ENCODE peak calls at places on chromosome X, in six cellular contexts. V, T, B, D, N and I are unnamed samples.

GRCh38 chrX:72253686-72254085 is 14.9 kb upstream of the ERCC6L start:
- DNase-seq in B (no peak), V (no peak), T (no peak), N (no peak), D (no peak), I (no peak)

GRCh38 chrX:122552291-122552800 is 631.7 kb upstream of the GRIA3 start:
- DNase-seq in D (no peak), N (peak), B (no peak), T (no peak), V (no peak), I (no peak)

GRCh38 chrX:12702509-12703091 is 88.6 kb upstream of the PRPS2 start:
- DNase-seq in V (no peak), B (no peak), T (no peak), N (peak), D (no peak), I (no peak)

GRCh38 chrX:118847676-118848075 is 24.1 kb downstream of the ZCCHC12 start:
- DNase-seq in V (no peak), B (no peak), D (no peak), N (peak), T (no peak), I (no peak)

GRCh38 chrX:68049466-68049865 is 383.8 kb downstream of the OPHN1 start:
- DNase-seq in B (no peak), N (no peak), V (no peak), D (no peak), T (no peak), I (no peak)

GRCh38 chrX:55489315-55490009 is at the start of gene USP51:
- DNase-seq in B (peak), T (peak), D (peak), V (no peak), N (no peak), I (no peak)

GRCh38 chrX:140697618-140698017 is 11.9 kb upstream of the LINC00632 start:
- DNase-seq in V (no peak), D (no peak), T (no peak), B (no peak), N (no peak), I (no peak)

GRCh38 chrX:103362504-103362903 is 6.2 kb downstream of the TCEAL9 start:
- DNase-seq in T (no peak), N (peak), D (no peak), B (no peak), V (no peak), I (no peak)

GRCh38 chrX:121854614-121854911 is 807.2 kb downstream of the GLUD2 start:
- DNase-seq in N (no peak), B (no peak), T (no peak), V (no peak), D (no peak), I (no peak)

GRCh38 chrX:5876984-5877655 is 351.5 kb downstream of the NLGN4X start:
- DNase-seq in V (no peak), N (peak), T (peak), B (no peak), D (no peak), I (no peak)

GRCh38 chrX:154022716-154023115 is 3.0 kb upstream of the IRAK1 start:
- DNase-seq in D (no peak), V (no peak), B (no peak), N (no peak), T (no peak), I (no peak)

GRCh38 chrX:41025926-41026325 is 59.3 kb upstream of the USP9X start:
- DNase-seq in T (no peak), V (no peak), N (no peak), B (no peak), D (no peak), I (peak)

GRCh38 chrX:105744946-105745345 is 77.4 kb upstream of the NRK start:
- DNase-seq in T (no peak), D (no peak), B (no peak), N (no peak), V (no peak), I (no peak)

DNA sequence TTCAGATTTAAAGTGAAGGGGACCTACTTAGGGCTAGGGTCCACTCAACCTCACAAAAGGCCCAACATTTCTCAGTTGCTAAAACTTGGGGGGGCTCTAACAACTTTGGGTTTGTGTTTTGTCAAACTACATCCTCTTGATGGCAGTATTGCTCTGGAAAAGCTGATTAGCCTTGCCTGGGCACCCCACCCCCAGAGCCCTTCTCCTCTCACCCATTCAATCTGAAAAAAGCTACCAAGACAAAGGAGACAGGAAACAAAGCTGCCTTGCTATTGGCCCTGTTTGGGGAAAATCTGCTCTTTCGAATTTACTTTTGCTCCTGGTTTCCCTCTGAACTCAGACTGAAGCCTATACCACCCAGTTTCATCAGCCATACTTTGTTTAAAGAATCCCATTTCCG is 195.2 kb upstream of the STK26 start:
- DNase-seq in T (no peak), V (no peak), B (no peak), N (peak), D (no peak), I (no peak)
- TF ChIP-seq CTCF in T (no peak), V (peak), B (no peak), N (peak), D (no peak), I (no peak)

GRCh38 chrX:155086961-155087735 is 15.8 kb downstream of the BRCC3 start:
- DNase-seq in V (no peak), N (no peak), D (no peak), B (no peak), T (no peak), I (no peak)

DNA sequence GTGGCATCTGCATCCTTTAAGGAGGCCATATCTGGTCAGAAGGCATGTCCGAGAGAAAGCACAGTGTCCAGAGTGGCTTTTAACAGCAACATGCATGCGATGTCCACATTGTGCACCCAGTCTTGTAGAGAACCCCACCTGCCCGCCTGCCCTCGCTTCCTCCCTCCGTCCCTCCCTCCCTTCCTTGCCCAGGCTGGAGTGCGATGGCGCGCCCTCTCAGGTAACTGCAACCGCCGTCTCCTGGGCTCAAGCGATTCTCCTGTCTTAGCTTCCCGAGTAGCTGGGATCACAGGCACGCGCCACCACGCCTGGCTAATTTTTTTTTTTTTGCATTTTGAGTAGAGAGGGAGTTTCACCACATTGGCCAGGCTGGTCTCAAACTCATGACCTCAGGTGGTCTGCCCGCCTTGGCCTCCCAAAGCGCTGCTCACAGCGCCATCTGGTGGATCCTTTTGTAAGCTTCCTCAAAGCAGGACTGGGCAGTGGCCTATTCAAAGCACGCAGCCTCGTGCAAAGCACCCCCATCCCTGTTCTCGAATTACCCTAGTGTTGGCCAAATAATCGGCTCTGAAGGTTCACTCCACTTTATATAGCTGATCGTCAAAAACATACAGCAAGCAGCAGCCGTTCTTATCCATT is 15.0 kb downstream of the BRCC3 start:
- DNase-seq in V (no peak), N (peak), D (no peak), B (no peak), T (peak), I (no peak)
- TF ChIP-seq CTCF in V (peak), N (peak), D (peak), B (peak), T (peak), I (peak)

DNA sequence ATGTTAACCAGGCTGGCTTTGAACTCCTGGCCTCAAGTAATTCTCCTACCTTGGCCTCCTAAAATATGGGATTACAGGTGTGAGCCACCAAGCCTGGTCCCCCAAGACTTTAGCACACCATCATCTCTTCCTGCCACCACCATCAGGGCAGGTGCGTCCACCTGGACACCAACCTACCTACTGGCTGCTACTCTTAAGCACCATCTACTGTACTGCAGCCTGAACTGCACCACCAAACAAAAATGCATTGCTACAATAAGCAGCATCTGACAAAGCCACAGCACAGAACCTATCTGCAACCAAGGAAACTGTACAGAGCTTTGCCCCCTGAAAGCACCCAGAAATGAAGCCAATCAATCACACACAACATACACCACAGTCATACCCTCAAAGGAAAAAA is 139.7 kb downstream of the EFHC2 start:
- DNase-seq in N (peak), D (no peak), T (no peak), V (no peak), B (no peak), I (no peak)
- TF ChIP-seq CTCF in N (peak), D (no peak), T (no peak), V (no peak), B (no peak), I (no peak)

GRCh38 chrX:39935414-39936064 is 162.2 kb downstream of the BCOR start:
- DNase-seq in T (no peak), D (no peak), B (no peak), N (no peak), V (no peak), I (no peak)
- TF ChIP-seq CTCF in T (no peak), D (no peak), B (no peak), N (no peak), V (no peak), I (peak)

GRCh38 chrX:126770179-126770578 is 49.4 kb upstream of the PRR32 start:
- DNase-seq in N (peak), D (no peak), T (no peak), V (no peak), B (no peak), I (no peak)
- TF ChIP-seq CTCF in N (peak), D (peak), T (no peak), V (peak), B (peak), I (peak)

DNA sequence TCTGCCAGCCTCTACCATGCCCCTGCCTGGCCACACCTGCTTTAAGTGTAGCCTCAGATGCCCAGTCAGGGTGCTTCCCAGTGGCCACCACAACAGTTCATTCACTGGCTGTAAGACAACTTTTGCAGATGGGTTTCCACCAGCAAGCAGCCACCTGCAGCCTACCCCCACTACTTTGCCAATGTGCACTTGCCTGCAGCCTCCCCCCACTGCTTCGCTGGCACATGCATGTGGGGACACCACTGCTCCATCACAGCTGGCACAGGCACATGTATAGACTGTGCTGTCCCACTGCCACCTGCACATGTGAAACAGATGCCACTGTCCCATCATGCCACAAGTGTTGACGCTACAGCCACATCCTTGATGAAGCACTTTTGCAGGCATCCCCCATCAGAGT is 723.9 kb downstream of the SH3BGRL start:
- DNase-seq in N (no peak), B (no peak), T (no peak), D (no peak), V (no peak), I (no peak)
- TF ChIP-seq CTCF in N (no peak), B (no peak), T (no peak), D (no peak), V (no peak), I (no peak)